ENCODE peak calls at places on chromosomes 13 and 19, in four cellular contexts. Z, Y, A and O are unnamed samples.

GRCh38 chr19:39247701-39248664 is 673 bp downstream of the IFNL4 start:
- DNase-seq in Z (peak), A (no peak), Y (no peak), O (no peak)

GRCh38 chr19:15426485-15427349 is 7.9 kb upstream of the AKAP8L start:
- DNase-seq in A (no peak), Y (peak), Z (no peak), O (no peak)

GRCh38 chr13:36219883-36220282 is 5.5 kb upstream of the SOHLH2 start:
- DNase-seq in A (no peak), Z (no peak), Y (no peak), O (no peak)

GRCh38 chr13:49421391-49421790 is 22.5 kb downstream of the CAB39L start:
- DNase-seq in Z (peak), A (peak), Y (no peak), O (peak)

GRCh38 chr13:48783831-48784230 is 130.1 kb downstream of the CYSLTR2 start:
- DNase-seq in Y (no peak), A (no peak), Z (no peak), O (no peak)

GRCh38 chr19:35395762-35396199 is 24.9 kb downstream of the GPR42 start:
- DNase-seq in Y (peak), Z (peak), A (peak), O (no peak)

GRCh38 chr13:113275387-113275786 is 21.7 kb upstream of the LAMP1 start:
- DNase-seq in Z (peak), Y (peak), A (peak), O (peak)

GRCh38 chr13:38697628-38698333 is 10.9 kb downstream of the FREM2 start:
- DNase-seq in Y (no peak), A (no peak), Z (no peak), O (no peak)

GRCh38 chr13:50358221-50358620 is 343.0 kb downstream of the KCNRG start:
- DNase-seq in Y (peak), Z (no peak), A (no peak), O (no peak)

GRCh38 chr13:81394605-81395004 is 1053.7 kb upstream of the SPRY2 start:
- DNase-seq in Z (no peak), Y (no peak), A (no peak), O (no peak)

GRCh38 chr19:8307400-8307964 is 676 bp downstream of the CD320 start:
- DNase-seq in Z (peak), Y (peak), A (peak), O (peak)

GRCh38 chr13:41668130-41668757 is 210.9 kb downstream of the RGCC start:
- DNase-seq in A (peak), Y (peak), Z (no peak), O (peak)

GRCh38 chr13:29865934-29866333 is 15.5 kb upstream of the UBL3 start:
- DNase-seq in Z (no peak), Y (no peak), A (no peak), O (no peak)

GRCh38 chr13:109844396-109844795 is 58.0 kb upstream of the IRS2 start:
- DNase-seq in Y (no peak), A (no peak), Z (no peak), O (no peak)

GRCh38 chr13:98664047-98664446 is 87.1 kb upstream of the STK24 start:
- DNase-seq in Y (no peak), Z (no peak), A (no peak), O (peak)

GRCh38 chr13:61414686-61415664 is 674 bp downstream of the PCDH20 start:
- DNase-seq in Z (peak), Y (peak), A (peak), O (no peak)

GRCh38 chr13:80256352-80256932 is 84.5 kb downstream of the SPRY2 start:
- DNase-seq in Z (no peak), A (no peak), Y (no peak), O (no peak)

GRCh38 chr13:80255946-80256345 is 85.0 kb downstream of the SPRY2 start:
- DNase-seq in A (no peak), Z (no peak), Y (no peak), O (no peak)

GRCh38 chr13:80249906-80250513 is 90.9 kb downstream of the SPRY2 start:
- DNase-seq in Y (no peak), Z (no peak), A (no peak), O (no peak)

GRCh38 chr13:80251403-80251802 is 89.5 kb downstream of the SPRY2 start:
- DNase-seq in Z (no peak), Y (no peak), A (no peak), O (peak)
- TF ChIP-seq FOXJ3 in Z (no peak), Y (no peak), A (no peak), O (no peak)

GRCh38 chr13:27309401-27309958 is 38.9 kb downstream of the RASL11A start:
- DNase-seq in A (no peak), Z (no peak), Y (no peak), O (no peak)
- TF ChIP-seq FOXJ3 in A (no peak), Z (no peak), Y (no peak), O (no peak)

GRCh38 chr19:42279902-42280760 is 11.1 kb downstream of the CIC start:
- DNase-seq in Z (peak), A (peak), Y (peak), O (peak)
- TF ChIP-seq FOXJ3 in Z (no peak), A (no peak), Y (no peak), O (no peak)

GRCh38 chr19:3142292-3142670 is 6.4 kb downstream of the GNA15 start:
- DNase-seq in Z (no peak), A (no peak), Y (no peak), O (peak)
- TF ChIP-seq FOXJ3 in Z (no peak), A (no peak), Y (no peak), O (no peak)

DNA sequence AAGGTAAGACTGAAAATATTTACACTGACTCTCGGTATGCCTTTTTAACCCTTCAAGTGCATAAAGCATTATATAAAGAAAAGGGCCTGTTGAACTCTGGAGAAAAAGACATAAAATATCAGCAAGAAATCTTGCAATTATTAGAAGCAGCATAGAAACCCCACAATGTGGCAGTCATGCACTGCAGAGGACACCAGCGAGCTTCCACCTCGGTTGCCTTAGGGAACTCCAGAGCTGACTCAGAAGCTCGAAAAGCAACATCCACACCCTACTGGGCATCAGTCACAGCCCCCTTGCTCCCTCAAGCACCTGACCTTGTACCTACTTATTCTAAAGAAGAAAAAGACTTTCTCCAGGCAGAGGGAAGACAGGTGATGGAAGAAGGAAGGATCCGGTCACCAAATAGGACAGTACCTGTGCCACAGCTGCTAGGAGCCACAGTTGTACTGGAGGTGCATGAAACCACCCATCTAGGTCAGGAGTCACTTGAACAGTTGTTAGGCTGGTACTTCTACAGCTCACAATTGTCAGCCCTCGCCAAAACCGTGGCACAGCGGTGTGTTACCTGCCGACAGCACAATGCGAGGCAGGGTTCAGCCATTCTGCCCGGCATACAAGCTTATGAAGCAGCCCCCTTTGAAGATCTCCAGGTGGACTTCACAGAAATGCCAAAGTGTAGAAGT is 2.9 kb downstream of the ZNF816 start:
- DNase-seq in A (no peak), Z (no peak), Y (no peak), O (no peak)
- TF ChIP-seq FOXJ3 in A (no peak), Z (no peak), Y (no peak), O (no peak)

DNA sequence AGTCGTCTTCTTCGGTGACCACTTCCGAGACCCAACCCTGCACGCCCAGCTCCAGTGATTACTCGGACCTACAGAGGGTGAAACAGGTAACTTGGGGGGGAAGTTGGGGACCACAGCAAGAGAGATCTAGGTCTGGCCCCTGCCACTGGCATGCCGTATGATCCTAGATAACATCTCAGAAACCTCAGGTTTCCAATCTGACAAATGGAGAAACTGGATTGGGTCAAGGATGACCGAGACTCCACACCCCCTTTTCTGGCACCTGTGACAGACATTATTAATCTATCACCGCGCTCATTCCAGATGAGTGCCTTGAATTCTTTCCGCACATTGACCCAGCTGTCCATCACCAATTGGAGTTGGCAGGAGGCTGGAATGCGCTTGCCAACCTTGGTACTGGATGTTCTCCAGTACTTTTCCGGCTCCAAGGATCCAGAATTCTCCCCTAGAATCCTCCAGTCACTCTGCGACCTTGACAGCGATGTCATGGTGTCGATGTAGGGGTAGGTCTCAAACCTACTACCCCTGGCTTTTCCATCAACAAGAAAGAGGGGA is 17.4 kb downstream of the VASP start:
- DNase-seq in Y (no peak), A (no peak), Z (no peak), O (no peak)
- TF ChIP-seq FOXJ3 in Y (no peak), A (no peak), Z (no peak), O (no peak)